ENCODE peak calls at places on chromosomes 12 and 14, in ten cellular contexts. One of them, this sample, is unnamed. For H3K36me3, the result is how much of the 10 kb centered on the place peaks cover.

GRCh38 chr14:58823309-58823708 is 185.5 kb downstream of the DACT1 start:
- DNase-seq in aorta: no peak
- DNase-seq in prostate gland: no peak
- DNase-seq in WERI-Rb-1: no peak
- DNase-seq in astrocyte: no peak
- DNase-seq in CD8-positive, alpha-beta T cell: no peak
- DNase-seq in CD8-positive, alpha-beta memory T cell: no peak
- DNase-seq in uterus: no peak
- DNase-seq in HepG2: no peak
- DNase-seq in cardiac muscle cell: no peak
- DNase-seq in this sample: no peak

GRCh38 chr14:86321151-86321550 is 791.2 kb downstream of the FLRT2 start:
- DNase-seq in aorta: no peak
- DNase-seq in prostate gland: no peak
- DNase-seq in WERI-Rb-1: no peak
- DNase-seq in astrocyte: no peak
- DNase-seq in CD8-positive, alpha-beta T cell: no peak
- DNase-seq in CD8-positive, alpha-beta memory T cell: no peak
- DNase-seq in uterus: no peak
- DNase-seq in HepG2: no peak
- DNase-seq in cardiac muscle cell: no peak
- DNase-seq in this sample: peak

GRCh38 chr12:115370650-115371049 is 686.7 kb upstream of the TBX3 start:
- DNase-seq in aorta: no peak
- DNase-seq in prostate gland: no peak
- DNase-seq in WERI-Rb-1: peak
- DNase-seq in astrocyte: no peak
- DNase-seq in CD8-positive, alpha-beta T cell: no peak
- DNase-seq in CD8-positive, alpha-beta memory T cell: no peak
- DNase-seq in uterus: no peak
- DNase-seq in HepG2: no peak
- DNase-seq in cardiac muscle cell: no peak
- DNase-seq in this sample: no peak

GRCh38 chr14:68729556-68729955 is 63.3 kb downstream of the ZFP36L1 start:
- DNase-seq in aorta: no peak
- DNase-seq in prostate gland: no peak
- DNase-seq in WERI-Rb-1: no peak
- DNase-seq in astrocyte: no peak
- DNase-seq in CD8-positive, alpha-beta T cell: no peak
- DNase-seq in CD8-positive, alpha-beta memory T cell: no peak
- DNase-seq in uterus: no peak
- DNase-seq in HepG2: no peak
- DNase-seq in cardiac muscle cell: no peak
- DNase-seq in this sample: no peak

GRCh38 chr14:88868558-88869159 is 44.2 kb downstream of the TTC8 start:
- DNase-seq in aorta: no peak
- DNase-seq in prostate gland: peak
- DNase-seq in WERI-Rb-1: no peak
- DNase-seq in astrocyte: peak
- DNase-seq in CD8-positive, alpha-beta T cell: no peak
- DNase-seq in CD8-positive, alpha-beta memory T cell: no peak
- DNase-seq in uterus: no peak
- DNase-seq in HepG2: peak
- DNase-seq in cardiac muscle cell: peak
- DNase-seq in this sample: peak

GRCh38 chr12:15535287-15535895 is 213.1 kb downstream of the PTPRO start:
- DNase-seq in aorta: no peak
- DNase-seq in prostate gland: no peak
- DNase-seq in WERI-Rb-1: no peak
- DNase-seq in astrocyte: no peak
- DNase-seq in CD8-positive, alpha-beta T cell: no peak
- DNase-seq in CD8-positive, alpha-beta memory T cell: no peak
- DNase-seq in uterus: no peak
- DNase-seq in HepG2: no peak
- DNase-seq in cardiac muscle cell: no peak
- DNase-seq in this sample: no peak

GRCh38 chr12:26056335-26056734 is 68.5 kb downstream of the BHLHE41 start:
- DNase-seq in aorta: no peak
- DNase-seq in prostate gland: peak
- DNase-seq in WERI-Rb-1: no peak
- DNase-seq in astrocyte: peak
- DNase-seq in CD8-positive, alpha-beta T cell: no peak
- DNase-seq in CD8-positive, alpha-beta memory T cell: no peak
- DNase-seq in uterus: no peak
- DNase-seq in HepG2: no peak
- DNase-seq in cardiac muscle cell: no peak
- DNase-seq in this sample: no peak

GRCh38 chr14:73014105-73014504 is 12.8 kb downstream of the ZFYVE1 start:
- DNase-seq in aorta: no peak
- DNase-seq in prostate gland: no peak
- DNase-seq in WERI-Rb-1: no peak
- DNase-seq in astrocyte: peak
- DNase-seq in CD8-positive, alpha-beta T cell: no peak
- DNase-seq in CD8-positive, alpha-beta memory T cell: no peak
- DNase-seq in uterus: no peak
- DNase-seq in HepG2: no peak
- DNase-seq in cardiac muscle cell: no peak
- DNase-seq in this sample: peak

GRCh38 chr12:63849641-63850040 is 5.1 kb downstream of the SRGAP1 start:
- DNase-seq in aorta: no peak
- DNase-seq in prostate gland: no peak
- DNase-seq in WERI-Rb-1: no peak
- DNase-seq in astrocyte: no peak
- DNase-seq in CD8-positive, alpha-beta T cell: no peak
- DNase-seq in CD8-positive, alpha-beta memory T cell: no peak
- DNase-seq in uterus: no peak
- DNase-seq in HepG2: no peak
- DNase-seq in cardiac muscle cell: no peak
- DNase-seq in this sample: no peak

GRCh38 chr12:63844391-63845341 is at the start of gene SRGAP1:
- DNase-seq in aorta: peak
- DNase-seq in prostate gland: peak
- DNase-seq in WERI-Rb-1: peak
- DNase-seq in astrocyte: peak
- DNase-seq in CD8-positive, alpha-beta T cell: no peak
- DNase-seq in CD8-positive, alpha-beta memory T cell: no peak
- DNase-seq in uterus: peak
- DNase-seq in HepG2: peak
- DNase-seq in cardiac muscle cell: peak
- DNase-seq in this sample: no peak

GRCh38 chr12:63846249-63846967 is 1.9 kb downstream of the SRGAP1 start:
- DNase-seq in aorta: no peak
- DNase-seq in prostate gland: no peak
- DNase-seq in WERI-Rb-1: no peak
- DNase-seq in astrocyte: no peak
- DNase-seq in CD8-positive, alpha-beta T cell: no peak
- DNase-seq in CD8-positive, alpha-beta memory T cell: no peak
- DNase-seq in uterus: no peak
- DNase-seq in HepG2: no peak
- DNase-seq in cardiac muscle cell: no peak
- DNase-seq in this sample: no peak

GRCh38 chr12:63845726-63846125 is 1.2 kb downstream of the SRGAP1 start:
- DNase-seq in aorta: no peak
- DNase-seq in prostate gland: no peak
- DNase-seq in WERI-Rb-1: no peak
- DNase-seq in astrocyte: peak
- DNase-seq in CD8-positive, alpha-beta T cell: no peak
- DNase-seq in CD8-positive, alpha-beta memory T cell: no peak
- DNase-seq in uterus: no peak
- DNase-seq in HepG2: peak
- DNase-seq in cardiac muscle cell: peak
- DNase-seq in this sample: no peak

GRCh38 chr12:63848450-63848849 is 4.0 kb downstream of the SRGAP1 start:
- DNase-seq in aorta: no peak
- DNase-seq in prostate gland: no peak
- DNase-seq in WERI-Rb-1: no peak
- DNase-seq in astrocyte: no peak
- DNase-seq in CD8-positive, alpha-beta T cell: no peak
- DNase-seq in CD8-positive, alpha-beta memory T cell: no peak
- DNase-seq in uterus: no peak
- DNase-seq in HepG2: no peak
- DNase-seq in cardiac muscle cell: no peak
- DNase-seq in this sample: no peak
- H3K27ac ChIP-seq in aorta: no peak
- H3K27ac ChIP-seq in prostate gland: no peak
- H3K27ac ChIP-seq in WERI-Rb-1: no peak
- H3K27ac ChIP-seq in astrocyte: no peak
- H3K27ac ChIP-seq in CD8-positive, alpha-beta T cell: no peak
- H3K27ac ChIP-seq in CD8-positive, alpha-beta memory T cell: no peak
- H3K27ac ChIP-seq in uterus: no peak
- H3K27ac ChIP-seq in HepG2: no peak
- H3K27ac ChIP-seq in cardiac muscle cell: no peak
- H3K27ac ChIP-seq in this sample: no peak

DNA sequence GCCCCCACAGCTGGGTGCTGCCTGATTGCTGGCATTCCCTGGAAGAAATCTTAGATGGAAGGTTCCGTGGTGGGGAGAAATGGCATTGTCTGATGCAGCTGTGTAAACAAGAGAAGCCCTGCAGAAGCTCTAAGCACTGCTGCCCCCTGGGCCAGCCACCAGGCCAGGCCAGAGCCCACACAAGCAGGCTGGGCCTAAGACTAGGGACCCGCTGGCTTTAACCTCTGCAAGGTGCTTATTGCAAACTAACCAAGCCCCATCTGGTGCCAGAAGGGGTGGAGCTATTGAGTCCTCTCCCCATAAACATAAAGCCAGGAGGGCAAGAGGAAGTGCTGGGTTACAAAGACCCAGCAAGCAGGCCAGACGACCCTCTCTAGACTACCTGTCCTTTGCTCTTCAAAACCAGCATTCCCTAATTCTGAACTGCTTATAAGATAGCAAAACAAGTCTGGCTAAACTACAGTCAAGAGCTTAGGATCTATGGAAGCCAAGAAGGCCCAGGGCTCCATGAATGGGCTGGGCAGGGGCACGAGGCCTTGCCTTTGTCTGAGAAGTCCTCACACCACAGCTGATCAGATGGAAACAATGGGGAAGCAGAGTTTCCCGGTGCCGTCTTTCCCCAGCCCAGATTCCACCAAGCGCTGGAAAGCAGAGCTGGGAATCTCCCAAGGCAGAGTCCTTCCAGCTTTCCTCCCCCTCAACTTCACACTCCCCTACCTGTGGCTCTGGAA is 28.8 kb downstream of the P2RX4 start:
- DNase-seq in aorta: no peak
- DNase-seq in prostate gland: no peak
- DNase-seq in WERI-Rb-1: peak
- DNase-seq in astrocyte: no peak
- DNase-seq in CD8-positive, alpha-beta T cell: no peak
- DNase-seq in CD8-positive, alpha-beta memory T cell: no peak
- DNase-seq in uterus: no peak
- DNase-seq in HepG2: no peak
- DNase-seq in cardiac muscle cell: no peak
- DNase-seq in this sample: no peak
- H3K36me3 ChIP-seq in aorta: under half
- H3K36me3 ChIP-seq in prostate gland: under half
- H3K36me3 ChIP-seq in WERI-Rb-1: under half
- H3K36me3 ChIP-seq in astrocyte: under half
- H3K36me3 ChIP-seq in CD8-positive, alpha-beta T cell: under half
- H3K36me3 ChIP-seq in CD8-positive, alpha-beta memory T cell: under half
- H3K36me3 ChIP-seq in uterus: under half
- H3K36me3 ChIP-seq in HepG2: under half
- H3K36me3 ChIP-seq in cardiac muscle cell: under half
- H3K36me3 ChIP-seq in this sample: under half

DNA sequence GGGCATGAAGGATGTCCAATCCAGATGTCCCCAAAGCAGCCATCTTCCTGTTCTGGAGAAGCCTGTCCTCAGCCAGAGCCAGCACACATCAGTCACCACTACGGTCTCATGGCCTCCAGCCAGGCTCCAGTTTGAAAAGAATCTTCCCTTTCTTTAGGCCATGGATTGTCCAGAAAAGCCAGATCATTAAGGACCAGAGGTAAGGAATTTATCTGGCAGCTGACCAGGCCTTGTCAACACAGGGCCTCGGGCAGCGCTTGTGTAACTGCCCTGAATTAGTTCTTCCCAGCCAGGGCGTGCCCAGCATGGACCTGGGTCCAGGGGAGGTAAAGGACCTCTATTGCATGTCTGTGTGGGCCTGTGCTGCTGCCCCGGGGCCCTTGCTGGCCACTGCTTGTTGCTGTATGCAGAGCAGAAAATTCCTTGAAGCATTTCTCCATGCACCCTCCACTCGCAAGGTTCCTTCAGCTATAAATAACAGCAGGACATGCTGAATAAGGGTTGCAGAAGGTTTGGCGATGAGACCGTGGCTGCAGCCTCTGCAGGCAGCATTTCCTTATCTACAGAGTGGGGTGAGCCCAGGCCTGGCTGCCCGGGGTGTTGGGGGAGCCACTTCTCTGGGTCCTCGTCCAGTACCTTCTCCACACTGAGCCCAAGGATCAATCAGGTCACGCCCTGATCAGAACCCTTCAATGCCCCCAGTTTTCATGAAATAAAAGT is 21.7 kb upstream of the VPS37B start:
- DNase-seq in aorta: no peak
- DNase-seq in prostate gland: peak
- DNase-seq in WERI-Rb-1: no peak
- DNase-seq in astrocyte: peak
- DNase-seq in CD8-positive, alpha-beta T cell: no peak
- DNase-seq in CD8-positive, alpha-beta memory T cell: no peak
- DNase-seq in uterus: peak
- DNase-seq in HepG2: peak
- DNase-seq in cardiac muscle cell: peak
- DNase-seq in this sample: no peak
- H3K27ac ChIP-seq in aorta: no peak
- H3K27ac ChIP-seq in prostate gland: peak
- H3K27ac ChIP-seq in WERI-Rb-1: no peak
- H3K27ac ChIP-seq in astrocyte: no peak
- H3K27ac ChIP-seq in CD8-positive, alpha-beta T cell: no peak
- H3K27ac ChIP-seq in CD8-positive, alpha-beta memory T cell: no peak
- H3K27ac ChIP-seq in uterus: no peak
- H3K27ac ChIP-seq in HepG2: peak
- H3K27ac ChIP-seq in cardiac muscle cell: peak
- H3K27ac ChIP-seq in this sample: no peak

GRCh38 chr12:57235728-57236131 is 6.2 kb downstream of the SHMT2 start:
- DNase-seq in aorta: no peak
- DNase-seq in prostate gland: no peak
- DNase-seq in WERI-Rb-1: no peak
- DNase-seq in astrocyte: no peak
- DNase-seq in CD8-positive, alpha-beta T cell: no peak
- DNase-seq in CD8-positive, alpha-beta memory T cell: no peak
- DNase-seq in uterus: no peak
- DNase-seq in HepG2: no peak
- DNase-seq in cardiac muscle cell: no peak
- DNase-seq in this sample: no peak

GRCh38 chr12:57236224-57236924 is 6.9 kb downstream of the SHMT2 start:
- DNase-seq in aorta: peak
- DNase-seq in prostate gland: no peak
- DNase-seq in WERI-Rb-1: no peak
- DNase-seq in astrocyte: no peak
- DNase-seq in CD8-positive, alpha-beta T cell: no peak
- DNase-seq in CD8-positive, alpha-beta memory T cell: no peak
- DNase-seq in uterus: no peak
- DNase-seq in HepG2: no peak
- DNase-seq in cardiac muscle cell: no peak
- DNase-seq in this sample: no peak

GRCh38 chr12:57234571-57235011 is 5.1 kb downstream of the SHMT2 start:
- DNase-seq in aorta: peak
- DNase-seq in prostate gland: no peak
- DNase-seq in WERI-Rb-1: no peak
- DNase-seq in astrocyte: no peak
- DNase-seq in CD8-positive, alpha-beta T cell: no peak
- DNase-seq in CD8-positive, alpha-beta memory T cell: no peak
- DNase-seq in uterus: no peak
- DNase-seq in HepG2: no peak
- DNase-seq in cardiac muscle cell: no peak
- DNase-seq in this sample: no peak

GRCh38 chr12:57234233-57234570 is 4.7 kb downstream of the SHMT2 start:
- DNase-seq in aorta: no peak
- DNase-seq in prostate gland: no peak
- DNase-seq in WERI-Rb-1: no peak
- DNase-seq in astrocyte: no peak
- DNase-seq in CD8-positive, alpha-beta T cell: no peak
- DNase-seq in CD8-positive, alpha-beta memory T cell: no peak
- DNase-seq in uterus: no peak
- DNase-seq in HepG2: no peak
- DNase-seq in cardiac muscle cell: no peak
- DNase-seq in this sample: no peak

GRCh38 chr12:57235012-57235727 is 5.7 kb downstream of the SHMT2 start:
- DNase-seq in aorta: peak
- DNase-seq in prostate gland: no peak
- DNase-seq in WERI-Rb-1: no peak
- DNase-seq in astrocyte: no peak
- DNase-seq in CD8-positive, alpha-beta T cell: no peak
- DNase-seq in CD8-positive, alpha-beta memory T cell: no peak
- DNase-seq in uterus: peak
- DNase-seq in HepG2: peak
- DNase-seq in cardiac muscle cell: peak
- DNase-seq in this sample: no peak
- H3K36me3 ChIP-seq in aorta: under half
- H3K36me3 ChIP-seq in prostate gland: under half
- H3K36me3 ChIP-seq in WERI-Rb-1: half or more
- H3K36me3 ChIP-seq in astrocyte: under half
- H3K36me3 ChIP-seq in CD8-positive, alpha-beta T cell: under half
- H3K36me3 ChIP-seq in CD8-positive, alpha-beta memory T cell: under half
- H3K36me3 ChIP-seq in uterus: under half
- H3K36me3 ChIP-seq in HepG2: under half
- H3K36me3 ChIP-seq in cardiac muscle cell: under half
- H3K36me3 ChIP-seq in this sample: under half

This sample was measured in MM.1S.